ENCODE peak calls at places on chromosomes 6 and 20, in five cellular contexts. One of them, this sample, is unnamed.

GRCh38 chr20:62768815-62769287 is 27.4 kb upstream of the MRGBP start:
- DNase-seq in uterus: no peak
- DNase-seq in activated naive CD4-positive, alpha-beta T cell: no peak
- DNase-seq in NCI-H1092 treated with DMSO at 0.1 percent for 48 hours: peak
- DNase-seq in hepatocyte: peak
- DNase-seq in this sample: no peak

GRCh38 chr20:12728782-12729181 is 280.0 kb upstream of the SPTLC3 start:
- DNase-seq in uterus: no peak
- DNase-seq in activated naive CD4-positive, alpha-beta T cell: no peak
- DNase-seq in NCI-H1092 treated with DMSO at 0.1 percent for 48 hours: no peak
- DNase-seq in hepatocyte: peak
- DNase-seq in this sample: no peak

GRCh38 chr6:135812085-135812526 is 39.4 kb upstream of the PDE7B start:
- DNase-seq in uterus: no peak
- DNase-seq in activated naive CD4-positive, alpha-beta T cell: no peak
- DNase-seq in NCI-H1092 treated with DMSO at 0.1 percent for 48 hours: peak
- DNase-seq in hepatocyte: no peak
- DNase-seq in this sample: no peak

GRCh38 chr6:116078522-116078921 is 17.8 kb upstream of the FRK start:
- DNase-seq in uterus: no peak
- DNase-seq in activated naive CD4-positive, alpha-beta T cell: no peak
- DNase-seq in NCI-H1092 treated with DMSO at 0.1 percent for 48 hours: no peak
- DNase-seq in hepatocyte: no peak
- DNase-seq in this sample: no peak

GRCh38 chr20:3753098-3753497 is 14.5 kb downstream of the ADISSP start:
- DNase-seq in uterus: peak
- DNase-seq in activated naive CD4-positive, alpha-beta T cell: peak
- DNase-seq in NCI-H1092 treated with DMSO at 0.1 percent for 48 hours: peak
- DNase-seq in hepatocyte: peak
- DNase-seq in this sample: no peak

GRCh38 chr20:53915459-53916172 is 154.8 kb downstream of the BCAS1 start:
- DNase-seq in uterus: peak
- DNase-seq in activated naive CD4-positive, alpha-beta T cell: peak
- DNase-seq in NCI-H1092 treated with DMSO at 0.1 percent for 48 hours: peak
- DNase-seq in hepatocyte: peak
- DNase-seq in this sample: no peak

GRCh38 chr6:112956696-112957525 is 609.8 kb downstream of the RFPL4B start:
- DNase-seq in uterus: no peak
- DNase-seq in activated naive CD4-positive, alpha-beta T cell: no peak
- DNase-seq in NCI-H1092 treated with DMSO at 0.1 percent for 48 hours: no peak
- DNase-seq in hepatocyte: peak
- DNase-seq in this sample: no peak

GRCh38 chr6:160428069-160428430 is 79.9 kb downstream of the SLC22A3 start:
- DNase-seq in uterus: peak
- DNase-seq in activated naive CD4-positive, alpha-beta T cell: no peak
- DNase-seq in NCI-H1092 treated with DMSO at 0.1 percent for 48 hours: peak
- DNase-seq in hepatocyte: peak
- DNase-seq in this sample: no peak

GRCh38 chr6:28496099-28496779 is 19.4 kb downstream of the GPX6 start:
- DNase-seq in uterus: no peak
- DNase-seq in activated naive CD4-positive, alpha-beta T cell: no peak
- DNase-seq in NCI-H1092 treated with DMSO at 0.1 percent for 48 hours: peak
- DNase-seq in hepatocyte: no peak
- DNase-seq in this sample: no peak

GRCh38 chr20:50870572-50871161 is 60.6 kb downstream of the ADNP start:
- DNase-seq in uterus: no peak
- DNase-seq in activated naive CD4-positive, alpha-beta T cell: no peak
- DNase-seq in NCI-H1092 treated with DMSO at 0.1 percent for 48 hours: no peak
- DNase-seq in hepatocyte: peak
- DNase-seq in this sample: no peak

GRCh38 chr20:53712212-53712977 is 118.8 kb upstream of the ZNF217 start:
- DNase-seq in uterus: no peak
- DNase-seq in activated naive CD4-positive, alpha-beta T cell: no peak
- DNase-seq in NCI-H1092 treated with DMSO at 0.1 percent for 48 hours: no peak
- DNase-seq in hepatocyte: no peak
- DNase-seq in this sample: no peak

GRCh38 chr6:111957623-111958315 is 84.5 kb upstream of the FYN start:
- DNase-seq in uterus: no peak
- DNase-seq in activated naive CD4-positive, alpha-beta T cell: no peak
- DNase-seq in NCI-H1092 treated with DMSO at 0.1 percent for 48 hours: peak
- DNase-seq in hepatocyte: no peak
- DNase-seq in this sample: no peak

GRCh38 chr6:156395276-156395675 is 381.9 kb upstream of the ARID1B start:
- DNase-seq in uterus: no peak
- DNase-seq in activated naive CD4-positive, alpha-beta T cell: no peak
- DNase-seq in NCI-H1092 treated with DMSO at 0.1 percent for 48 hours: no peak
- DNase-seq in hepatocyte: no peak
- DNase-seq in this sample: no peak

GRCh38 chr6:43045371-43045930 is 8.2 kb downstream of the CUL7 start:
- DNase-seq in uterus: no peak
- DNase-seq in activated naive CD4-positive, alpha-beta T cell: no peak
- DNase-seq in NCI-H1092 treated with DMSO at 0.1 percent for 48 hours: no peak
- DNase-seq in hepatocyte: no peak
- DNase-seq in this sample: no peak